ENCODE peak calls at places on chromosomes 7 and 10, in four cellular contexts. F is Caco-2, G is T-helper 1 cell, J is substantia nigra. T is an unnamed sample.

GRCh38 chr7:106138776-106139175 is 26.7 kb upstream of the SYPL1 start:
- DNase-seq in J (no peak), G (no peak), F (no peak), T (no peak)

GRCh38 chr7:31051598-31052503 is at the start of gene ADCYAP1R1:
- DNase-seq in F (no peak), G (no peak), J (no peak), T (no peak)

GRCh38 chr10:348456-348855 is 213.2 kb downstream of the ZMYND11 start:
- DNase-seq in J (no peak), G (no peak), F (no peak), T (no peak)

GRCh38 chr7:126856691-126857291 is 395.9 kb downstream of the GRM8 start:
- DNase-seq in F (no peak), G (no peak), J (no peak), T (peak)

GRCh38 chr10:108132303-108132702 is 967.8 kb upstream of the SORCS1 start:
- DNase-seq in J (no peak), F (no peak), G (no peak), T (no peak)

GRCh38 chr7:17183630-17184328 is 114.7 kb upstream of the AHR start:
- DNase-seq in J (no peak), F (no peak), G (no peak), T (no peak)

GRCh38 chr7:77859343-77859742 is 60.8 kb downstream of the PHTF2 start:
- DNase-seq in G (no peak), J (no peak), F (no peak), T (no peak)

GRCh38 chr10:22043327-22043633 is 39.8 kb upstream of the DNAJC1 start:
- DNase-seq in G (no peak), J (no peak), F (no peak), T (no peak)

GRCh38 chr10:48332166-48332870 is 25.8 kb downstream of the MAPK8 start:
- DNase-seq in G (no peak), J (no peak), F (no peak), T (no peak)

GRCh38 chr10:71320592-71320991 is 1.5 kb downstream of the SLC29A3 start:
- DNase-seq in F (no peak), G (no peak), J (no peak), T (no peak)

GRCh38 chr10:30784896-30785605 is 155.5 kb upstream of the LYZL2 start:
- DNase-seq in F (no peak), J (peak), G (no peak), T (peak)

GRCh38 chr7:117665393-117665792 is 185.6 kb downstream of the CFTR start:
- DNase-seq in F (no peak), G (no peak), J (no peak), T (no peak)

GRCh38 chr10:124642076-124642710 is 102.0 kb downstream of the FAM53B start:
- DNase-seq in F (no peak), G (no peak), J (no peak), T (no peak)

GRCh38 chr7:38862666-38863065 is 46.3 kb downstream of the VPS41 start:
- DNase-seq in J (no peak), F (no peak), G (no peak), T (peak)

GRCh38 chr7:50803359-50804337 is 21.0 kb upstream of the GRB10 start:
- DNase-seq in J (no peak), G (no peak), F (no peak), T (no peak)

GRCh38 chr7:30433082-30433481 is 45.5 kb downstream of the NOD1 start:
- DNase-seq in F (no peak), J (no peak), G (no peak), T (no peak)

GRCh38 chr10:15868006-15868405 is 7.7 kb upstream of the MINDY3 start:
- DNase-seq in G (no peak), F (no peak), J (no peak), T (peak)

GRCh38 chr10:54469587-54470323 is 331.3 kb downstream of the PCDH15 start:
- DNase-seq in F (no peak), J (no peak), G (no peak), T (no peak)

GRCh38 chr7:45073031-45073842 is 15.5 kb downstream of the NACAD start:
- DNase-seq in J (no peak), F (no peak), G (no peak), T (no peak)

GRCh38 chr10:7409732-7410168 is 1.1 kb downstream of the SFMBT2 start:
- DNase-seq in G (no peak), F (no peak), J (no peak), T (no peak)

GRCh38 chr7:22173884-22174573 is 182.9 kb downstream of the RAPGEF5 start:
- DNase-seq in F (no peak), G (no peak), J (no peak), T (no peak)

GRCh38 chr10:23359692-23360380 is 15.2 kb upstream of the C10orf67 start:
- DNase-seq in G (no peak), J (no peak), F (no peak), T (no peak)

GRCh38 chr7:69643708-69644445 is 45.6 kb downstream of the AUTS2 start:
- DNase-seq in G (no peak), J (no peak), F (no peak), T (no peak)

GRCh38 chr7:88391247-88391646 is 84.6 kb upstream of the STEAP4 start:
- DNase-seq in G (no peak), J (no peak), F (no peak), T (no peak)

GRCh38 chr7:85693326-85693725 is 506.5 kb upstream of the SEMA3D start:
- DNase-seq in F (no peak), G (no peak), J (no peak), T (no peak)

GRCh38 chr10:128049226-128050010 is 76.8 kb downstream of the MKI67 start:
- DNase-seq in J (no peak), F (no peak), G (no peak), T (no peak)

GRCh38 chr7:41881313-41882130 is 178.6 kb upstream of the INHBA start:
- DNase-seq in J (no peak), F (no peak), G (peak), T (peak)

GRCh38 chr7:133478591-133479135 is 225.8 kb downstream of the EXOC4 start:
- DNase-seq in J (no peak), G (no peak), F (no peak), T (no peak)

GRCh38 chr7:121116399-121116798 is 127.9 kb downstream of the CPED1 start:
- DNase-seq in J (no peak), F (no peak), G (no peak), T (no peak)

GRCh38 chr7:139777304-139777890 is 401 bp downstream of the HIPK2 start:
- DNase-seq in G (peak), J (no peak), F (no peak), T (no peak)

GRCh38 chr10:14687340-14687739 is 87.4 kb downstream of the FAM107B start:
- DNase-seq in F (no peak), J (no peak), G (no peak), T (no peak)

T was measured in foreskin melanocyte.